ENCODE peak calls at places on chromosome 11, in eight cellular contexts. One of them, this sample, is unnamed.

GRCh38 chr11:110355011-110355744 is 58.8 kb upstream of the RDX start:
- DNase-seq in uterus: no peak
- DNase-seq in stomach: no peak
- DNase-seq in IMR-90: no peak
- DNase-seq in sigmoid colon: no peak
- DNase-seq in H1: no peak
- DNase-seq in A549: no peak
- DNase-seq in endothelial cell of umbilical vein: peak; percentile 17
- DNase-seq in this sample: no peak

GRCh38 chr11:26715133-26715532 is 6.7 kb downstream of the SLC5A12 start:
- DNase-seq in uterus: no peak
- DNase-seq in stomach: no peak
- DNase-seq in IMR-90: no peak
- DNase-seq in sigmoid colon: no peak
- DNase-seq in H1: no peak
- DNase-seq in A549: no peak
- DNase-seq in endothelial cell of umbilical vein: no peak
- DNase-seq in this sample: no peak

GRCh38 chr11:114168086-114168448 is 108.6 kb downstream of the ZBTB16 start:
- DNase-seq in uterus: no peak
- DNase-seq in stomach: no peak
- DNase-seq in IMR-90: no peak
- DNase-seq in sigmoid colon: peak; percentile 61
- DNase-seq in H1: no peak
- DNase-seq in A549: no peak
- DNase-seq in endothelial cell of umbilical vein: no peak
- DNase-seq in this sample: no peak

GRCh38 chr11:72232260-72233055 is 7.9 kb downstream of the INPPL1 start:
- DNase-seq in uterus: no peak
- DNase-seq in stomach: no peak
- DNase-seq in IMR-90: no peak
- DNase-seq in sigmoid colon: peak; percentile 58
- DNase-seq in H1: peak; percentile 34
- DNase-seq in A549: no peak
- DNase-seq in endothelial cell of umbilical vein: no peak
- DNase-seq in this sample: no peak

GRCh38 chr11:19777342-19778102 is 64.9 kb downstream of the NAV2 start:
- DNase-seq in uterus: no peak
- DNase-seq in stomach: no peak
- DNase-seq in IMR-90: peak; percentile 84
- DNase-seq in sigmoid colon: no peak
- DNase-seq in H1: no peak
- DNase-seq in A549: peak; percentile 68
- DNase-seq in endothelial cell of umbilical vein: peak; percentile 82
- DNase-seq in this sample: peak; percentile 42

GRCh38 chr11:830295-831131 is 2.2 kb upstream of the CD151 start:
- DNase-seq in uterus: peak; percentile 80
- DNase-seq in stomach: peak; percentile 72
- DNase-seq in IMR-90: no peak
- DNase-seq in sigmoid colon: no peak
- DNase-seq in H1: no peak
- DNase-seq in A549: no peak
- DNase-seq in endothelial cell of umbilical vein: peak; percentile 82
- DNase-seq in this sample: no peak

GRCh38 chr11:126390418-126390817 is 34.9 kb downstream of the ST3GAL4 start:
- DNase-seq in uterus: no peak
- DNase-seq in stomach: no peak
- DNase-seq in IMR-90: no peak
- DNase-seq in sigmoid colon: no peak
- DNase-seq in H1: no peak
- DNase-seq in A549: no peak
- DNase-seq in endothelial cell of umbilical vein: no peak
- DNase-seq in this sample: no peak

GRCh38 chr11:121654506-121655480 is 202.0 kb upstream of the SORL1-AS1 start:
- DNase-seq in uterus: no peak
- DNase-seq in stomach: no peak
- DNase-seq in IMR-90: peak; percentile 25
- DNase-seq in sigmoid colon: no peak
- DNase-seq in H1: no peak
- DNase-seq in A549: no peak
- DNase-seq in endothelial cell of umbilical vein: no peak
- DNase-seq in this sample: no peak

GRCh38 chr11:114274637-114275036 is 21.6 kb upstream of the NNMT start:
- DNase-seq in uterus: no peak
- DNase-seq in stomach: no peak
- DNase-seq in IMR-90: no peak
- DNase-seq in sigmoid colon: no peak
- DNase-seq in H1: peak; percentile 11
- DNase-seq in A549: no peak
- DNase-seq in endothelial cell of umbilical vein: no peak
- DNase-seq in this sample: no peak

GRCh38 chr11:32426192-32426591 is 9.1 kb downstream of the WT1 start:
- DNase-seq in uterus: no peak
- DNase-seq in stomach: no peak
- DNase-seq in IMR-90: no peak
- DNase-seq in sigmoid colon: no peak
- DNase-seq in H1: peak; percentile 62
- DNase-seq in A549: no peak
- DNase-seq in endothelial cell of umbilical vein: no peak
- DNase-seq in this sample: no peak

GRCh38 chr11:616320-617220 is 820 bp upstream of the IRF7 start:
- DNase-seq in uterus: peak; percentile 32
- DNase-seq in stomach: no peak
- DNase-seq in IMR-90: no peak
- DNase-seq in sigmoid colon: peak; percentile 74
- DNase-seq in H1: peak; percentile 45
- DNase-seq in A549: no peak
- DNase-seq in endothelial cell of umbilical vein: no peak
- DNase-seq in this sample: no peak

GRCh38 chr11:118251858-118252652 is at the start of gene MPZL3:
- DNase-seq in uterus: peak; percentile 46
- DNase-seq in stomach: peak; percentile 93
- DNase-seq in IMR-90: peak; percentile 44
- DNase-seq in sigmoid colon: peak; percentile 82
- DNase-seq in H1: peak; percentile 87
- DNase-seq in A549: peak; percentile 57
- DNase-seq in endothelial cell of umbilical vein: peak; percentile 78
- DNase-seq in this sample: peak; percentile 20
- TF ChIP-seq POLR2A in uterus: no peak
- TF ChIP-seq POLR2A in stomach: no peak
- TF ChIP-seq POLR2A in IMR-90: no peak
- TF ChIP-seq POLR2A in sigmoid colon: peak; percentile 47
- TF ChIP-seq POLR2A in H1: peak; percentile 72
- TF ChIP-seq POLR2A in A549: peak; percentile 12
- TF ChIP-seq POLR2A in endothelial cell of umbilical vein: peak; percentile 66
- TF ChIP-seq POLR2A in this sample: no peak

DNA sequence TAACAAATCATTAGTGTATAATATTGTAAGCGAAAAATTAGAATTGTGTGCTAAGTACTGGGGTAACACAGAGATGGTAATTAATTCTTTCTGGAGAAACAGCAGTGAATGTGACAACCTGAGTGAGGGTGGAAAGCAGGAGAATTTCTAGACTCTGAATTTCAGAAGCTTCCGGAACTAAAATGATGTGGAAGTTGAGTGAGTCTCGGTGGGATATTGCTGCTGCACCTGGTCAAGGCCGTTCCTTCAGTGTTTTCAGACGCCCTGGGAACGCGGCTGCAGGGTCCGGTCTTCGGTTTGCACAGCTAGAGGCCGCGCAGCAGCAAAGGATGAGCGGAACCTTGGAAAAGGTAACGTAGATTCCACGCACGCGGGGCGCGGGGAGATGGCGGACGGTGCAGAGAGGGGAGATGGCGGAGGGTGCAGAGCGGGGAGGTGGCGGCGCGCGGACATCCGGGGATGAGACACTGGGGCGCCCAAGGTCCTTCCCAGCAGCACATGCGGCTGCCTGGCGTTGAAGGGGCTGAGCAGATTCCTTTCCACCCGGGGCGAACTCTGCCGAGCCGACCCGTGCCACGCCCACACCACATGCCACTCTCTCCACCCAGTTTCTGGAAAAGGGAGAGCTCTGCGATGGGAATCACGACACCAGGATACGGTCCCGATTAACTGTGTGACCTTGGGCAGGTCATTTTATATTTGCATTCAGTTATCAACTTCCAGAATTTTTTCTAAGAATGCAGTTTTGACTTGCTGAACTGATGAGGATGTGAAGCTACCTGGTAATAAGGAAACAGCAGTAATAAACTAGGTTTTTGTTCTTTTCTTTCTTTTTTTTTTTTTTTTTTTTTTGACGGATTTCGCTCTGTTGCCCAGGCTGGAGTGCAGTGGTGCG is at the start of gene MRPL48:
- DNase-seq in uterus: peak; percentile 87
- DNase-seq in stomach: peak; percentile 89
- DNase-seq in IMR-90: peak; percentile 90
- DNase-seq in sigmoid colon: peak; percentile 94
- DNase-seq in H1: peak; percentile 94
- DNase-seq in A549: peak; percentile 98
- DNase-seq in endothelial cell of umbilical vein: peak; percentile 88
- DNase-seq in this sample: peak; percentile 96
- TF ChIP-seq POLR2A in uterus: peak; percentile 22
- TF ChIP-seq POLR2A in stomach: no peak
- TF ChIP-seq POLR2A in IMR-90: no peak
- TF ChIP-seq POLR2A in sigmoid colon: no peak
- TF ChIP-seq POLR2A in H1: peak; percentile 77
- TF ChIP-seq POLR2A in A549: peak; percentile 73
- TF ChIP-seq POLR2A in endothelial cell of umbilical vein: peak; percentile 85
- TF ChIP-seq POLR2A in this sample: peak; percentile 81

DNA sequence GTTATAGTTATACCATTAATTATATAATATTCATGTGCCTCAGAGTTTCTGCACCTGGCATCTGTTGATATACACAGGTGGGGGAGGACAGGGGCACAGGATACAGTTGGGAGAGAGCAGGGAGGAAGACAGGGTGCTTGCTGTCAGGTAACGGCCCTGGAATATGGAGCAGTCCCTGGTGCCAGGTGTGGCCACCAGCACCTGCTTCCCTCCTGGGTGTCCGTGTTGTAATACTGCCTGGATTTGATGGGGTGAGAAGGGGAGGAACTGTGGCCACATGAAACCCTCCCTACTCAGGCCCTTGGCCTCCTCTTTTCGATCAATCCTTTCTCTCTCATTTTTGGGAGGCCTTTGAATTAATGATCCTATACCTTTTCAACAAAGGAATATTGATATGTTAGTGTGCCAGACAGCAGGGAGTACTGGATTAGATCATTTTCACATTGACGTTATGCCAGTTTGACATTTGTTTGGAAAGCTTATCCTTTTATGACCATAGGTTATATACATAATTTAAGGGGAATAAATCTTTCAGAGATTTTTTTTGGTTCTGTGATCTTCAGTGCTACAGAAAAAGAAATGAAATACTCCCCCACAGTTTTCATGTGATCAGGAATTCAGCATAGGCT is 88.6 kb downstream of the TEAD1 start:
- DNase-seq in uterus: no peak
- DNase-seq in stomach: no peak
- DNase-seq in IMR-90: no peak
- DNase-seq in sigmoid colon: no peak
- DNase-seq in H1: no peak
- DNase-seq in A549: no peak
- DNase-seq in endothelial cell of umbilical vein: no peak
- DNase-seq in this sample: no peak
- TF ChIP-seq POLR2A in uterus: no peak
- TF ChIP-seq POLR2A in stomach: no peak
- TF ChIP-seq POLR2A in IMR-90: no peak
- TF ChIP-seq POLR2A in sigmoid colon: no peak
- TF ChIP-seq POLR2A in H1: no peak
- TF ChIP-seq POLR2A in A549: no peak
- TF ChIP-seq POLR2A in endothelial cell of umbilical vein: no peak
- TF ChIP-seq POLR2A in this sample: no peak

GRCh38 chr11:3824714-3825472 is 15.9 kb downstream of the RHOG start:
- DNase-seq in uterus: no peak
- DNase-seq in stomach: peak; percentile 66
- DNase-seq in IMR-90: no peak
- DNase-seq in sigmoid colon: peak; percentile 73
- DNase-seq in H1: peak; percentile 96
- DNase-seq in A549: peak; percentile 81
- DNase-seq in endothelial cell of umbilical vein: peak; percentile 44
- DNase-seq in this sample: peak; percentile 61
- TF ChIP-seq POLR2A in uterus: no peak
- TF ChIP-seq POLR2A in stomach: no peak
- TF ChIP-seq POLR2A in IMR-90: no peak
- TF ChIP-seq POLR2A in sigmoid colon: no peak
- TF ChIP-seq POLR2A in H1: peak; percentile 60
- TF ChIP-seq POLR2A in A549: no peak
- TF ChIP-seq POLR2A in endothelial cell of umbilical vein: no peak
- TF ChIP-seq POLR2A in this sample: no peak

This sample was measured in H54.